ENCODE peak calls at places on chromosomes 1 and 21, in five cellular contexts. J is astrocyte, C is tibial artery, F is astrocyte of the spinal cord, S is heart right ventricle. W is an unnamed sample.

GRCh38 chr1:196361112-196361714 is 247.0 kb downstream of the KCNT2 start:
- DNase-seq in J (peak), C (no peak), F (no peak), S (no peak), W (no peak)

GRCh38 chr1:153951183-153951582 is 4.7 kb upstream of the DENND4B start:
- DNase-seq in J (no peak), C (no peak), F (no peak), S (no peak), W (no peak)

GRCh38 chr1:10170362-10170665 is 40.1 kb upstream of the KIF1B start:
- DNase-seq in J (peak), C (no peak), F (peak), S (no peak), W (peak)

GRCh38 chr1:18597159-18598042 is 33.2 kb upstream of the PAX7 start:
- DNase-seq in J (no peak), C (no peak), F (peak), S (peak), W (no peak)

GRCh38 chr1:215290018-215290417 is 207.5 kb downstream of the KCNK2 start:
- DNase-seq in J (peak), C (no peak), F (no peak), S (no peak), W (no peak)

GRCh38 chr1:234875953-234876814 is 252.5 kb downstream of the TOMM20 start:
- DNase-seq in J (peak), C (no peak), F (no peak), S (no peak), W (peak)

GRCh38 chr1:227542153-227543120 is 20.9 kb upstream of the ZNF678 start:
- DNase-seq in J (peak), C (peak), F (peak), S (peak), W (no peak)

GRCh38 chr1:74010206-74010605 is 187.8 kb downstream of the LRRIQ3 start:
- DNase-seq in J (no peak), C (no peak), F (no peak), S (no peak), W (no peak)

GRCh38 chr1:37793773-37794371 is at the start of gene MANEAL:
- DNase-seq in J (peak), C (peak), F (peak), S (no peak), W (no peak)

GRCh38 chr1:156807627-156808026 is 9.0 kb downstream of the SH2D2A start:
- DNase-seq in J (no peak), C (peak), F (no peak), S (no peak), W (no peak)

GRCh38 chr1:54601730-54602129 is 21.6 kb downstream of the FAM151A start:
- DNase-seq in J (no peak), C (no peak), F (no peak), S (no peak), W (no peak)

GRCh38 chr21:42153046-42153685 is 65.8 kb upstream of the ABCG1 start:
- DNase-seq in J (no peak), C (peak), F (no peak), S (no peak), W (no peak)

GRCh38 chr1:219304227-219305226 is 130.8 kb downstream of the LYPLAL1 start:
- DNase-seq in J (peak), C (peak), F (peak), S (peak), W (peak)

GRCh38 chr1:155200920-155201319 is 6.8 kb downstream of the THBS3 start:
- DNase-seq in J (no peak), C (no peak), F (no peak), S (no peak), W (no peak)

GRCh38 chr21:34073749-34074282 is 438 bp downstream of the MRPS6 start:
- DNase-seq in J (no peak), C (no peak), F (no peak), S (no peak), W (no peak)

GRCh38 chr1:61191140-61191720 is 108.9 kb downstream of the NFIA start:
- DNase-seq in J (no peak), C (no peak), F (no peak), S (no peak), W (no peak)

GRCh38 chr1:156508955-156509234 is 8.3 kb upstream of the MEF2D start:
- DNase-seq in J (no peak), C (no peak), F (no peak), S (no peak), W (no peak)

GRCh38 chr21:38531142-38531541 is 32.9 kb upstream of the ERG start:
- DNase-seq in J (no peak), C (no peak), F (no peak), S (no peak), W (no peak)
- H3K4me3 ChIP-seq in J (no peak), C (no peak), F (no peak), S (no peak), W (no peak)

GRCh38 chr21:46121286-46122221 is 23.6 kb downstream of the COL6A2 start:
- DNase-seq in J (no peak), C (peak), F (no peak), S (peak), W (no peak)
- TF ChIP-seq CTCF in J (no peak), C (no peak), F (no peak), S (no peak), W (no peak)

DNA sequence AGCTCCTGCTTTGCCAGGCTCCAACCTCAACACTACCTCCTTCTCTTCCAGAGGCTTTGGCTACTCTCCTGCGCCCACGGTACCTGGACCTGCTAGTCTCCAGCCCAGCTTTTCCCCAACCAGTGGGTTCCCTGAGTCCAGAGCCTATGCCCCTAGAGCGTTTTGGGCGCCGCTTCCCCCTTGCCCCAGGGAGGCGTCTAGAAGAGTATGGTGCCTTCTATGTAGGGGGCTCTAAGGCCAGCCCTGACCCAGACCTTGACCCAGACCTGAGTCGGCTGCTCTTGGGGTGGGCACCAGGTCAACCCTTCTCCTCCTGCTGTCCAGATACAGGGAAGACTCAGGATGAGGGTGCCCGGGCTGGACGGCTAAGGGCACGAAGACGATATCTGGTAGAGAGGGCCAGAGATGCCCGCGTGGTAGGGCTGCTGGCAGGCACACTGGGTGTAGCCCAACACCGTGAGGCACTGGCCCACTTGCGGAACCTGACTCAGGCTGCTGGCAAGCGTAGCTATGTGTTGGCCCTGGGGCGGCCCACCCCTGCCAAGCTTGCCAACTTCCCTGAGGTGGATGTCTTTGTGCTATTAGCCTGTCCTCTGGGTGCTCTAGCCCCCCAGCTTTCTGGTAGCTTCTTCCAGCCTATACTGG is 1.6 kb downstream of the DPH2 start:
- DNase-seq in J (no peak), C (no peak), F (no peak), S (no peak), W (no peak)
- H3K4me3 ChIP-seq in J (no peak), C (no peak), F (no peak), S (no peak), W (no peak)

GRCh38 chr1:171740987-171741871 is 636 bp downstream of the VAMP4 start:
- DNase-seq in J (peak), C (peak), F (peak), S (peak), W (no peak)
- TF ChIP-seq CTCF in J (no peak), C (no peak), F (no peak), S (peak), W (peak)